ENCODE peak calls at places on chromosomes 2 and 18, in seven cellular contexts. R is SK-N-SH, J is GM12878, U is HepG2, Y is K562, Z is H1, B is GM12892. V is an unnamed sample.

GRCh38 chr18:24054130-24054529 is 39.6 kb downstream of the TTC39C start:
- DNase-seq in Z (no peak), R (no peak), B (no peak), Y (no peak), U (no peak), J (no peak), V (no peak)

GRCh38 chr2:24329700-24330099 is 30.6 kb downstream of the ITSN2 start:
- DNase-seq in U (no peak), Y (no peak), J (no peak), B (no peak), Z (no peak), R (no peak), V (no peak)

GRCh38 chr2:1864981-1865421 is 120.7 kb upstream of the PXDN start:
- DNase-seq in U (no peak), Y (no peak), R (no peak), J (no peak), B (no peak), Z (no peak), V (no peak)

GRCh38 chr2:1599301-1600085 is 144.8 kb downstream of the PXDN start:
- DNase-seq in R (no peak), Z (no peak), B (no peak), Y (no peak), J (no peak), U (no peak), V (no peak)

GRCh38 chr2:58428286-58428552 is 187.1 kb upstream of the FANCL start:
- DNase-seq in U (no peak), Y (no peak), B (no peak), J (no peak), R (no peak), Z (peak), V (peak)

GRCh38 chr2:176779917-176780316 is 432.7 kb upstream of the HNRNPA3 start:
- DNase-seq in R (no peak), J (no peak), B (no peak), Y (no peak), U (no peak), Z (no peak), V (no peak)

GRCh38 chr2:231597014-231597611 is 4.4 kb downstream of the TEX44 start:
- DNase-seq in Y (no peak), R (no peak), U (no peak), Z (no peak), B (no peak), J (peak), V (peak)

GRCh38 chr2:240464514-240465241 is 29.2 kb downstream of the GPC1 start:
- DNase-seq in R (peak), U (no peak), Z (no peak), B (no peak), J (no peak), Y (no peak), V (no peak)

GRCh38 chr2:177758591-177759371 is 313.8 kb downstream of the PDE11A start:
- DNase-seq in Z (peak), U (peak), Y (peak), R (peak), B (no peak), J (no peak), V (no peak)

GRCh38 chr2:240878341-240878936 is 9.8 kb downstream of the AGXT start:
- DNase-seq in Y (no peak), B (no peak), J (no peak), U (no peak), R (peak), Z (no peak), V (no peak)

GRCh38 chr2:134354611-134355010 is 100.7 kb downstream of the MGAT5 start:
- DNase-seq in B (no peak), J (no peak), Y (no peak), R (no peak), U (no peak), Z (no peak), V (no peak)

GRCh38 chr2:9166579-9167392 is 39.8 kb upstream of the ASAP2 start:
- DNase-seq in J (no peak), Z (no peak), B (no peak), R (no peak), Y (no peak), U (peak), V (no peak)

GRCh38 chr2:174666312-174666711 is 68.7 kb upstream of the WIPF1 start:
- DNase-seq in J (no peak), B (no peak), R (no peak), Z (no peak), Y (no peak), U (no peak), V (no peak)
- TF ChIP-seq POLR2AphosphoS5 in J (no peak), B (no peak), R (no peak), Z (no peak), Y (no peak), U (no peak), V (no peak)

GRCh38 chr2:47601518-47602015 is 181.4 kb upstream of the MSH6 start:
- DNase-seq in B (no peak), U (no peak), Y (no peak), R (no peak), Z (no peak), J (no peak), V (no peak)

GRCh38 chr2:47595115-47595514 is 187.8 kb upstream of the MSH6 start:
- DNase-seq in Y (no peak), B (no peak), U (no peak), R (no peak), J (no peak), Z (no peak), V (no peak)

GRCh38 chr2:47595690-47596089 is 187.3 kb upstream of the MSH6 start:
- DNase-seq in Y (no peak), R (no peak), B (no peak), U (no peak), Z (no peak), J (no peak), V (no peak)

GRCh38 chr2:47599171-47599570 is 183.8 kb upstream of the MSH6 start:
- DNase-seq in Y (no peak), U (no peak), J (no peak), Z (no peak), B (no peak), R (no peak), V (no peak)

DNA sequence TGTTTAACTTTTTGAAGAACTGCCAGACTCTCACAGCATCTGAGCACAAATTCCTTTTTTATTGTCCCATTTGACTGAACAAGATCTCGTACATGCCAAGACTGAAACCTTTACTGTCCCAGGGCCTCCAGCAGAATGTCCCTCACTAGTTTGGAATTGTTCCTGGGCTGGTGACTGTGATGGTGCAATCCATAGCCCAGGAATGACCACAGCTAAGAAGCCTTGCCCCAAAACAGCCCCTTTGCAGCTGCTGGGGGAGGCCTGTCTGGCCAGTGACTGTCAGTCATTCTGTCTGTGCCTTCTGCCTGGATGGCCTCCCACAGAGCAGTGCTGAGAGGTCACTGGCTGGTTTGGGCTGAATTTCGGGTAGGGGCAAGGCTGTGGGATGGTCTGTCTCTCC is 184.5 kb upstream of the MSH6 start:
- DNase-seq in R (no peak), U (no peak), B (no peak), Y (no peak), Z (no peak), J (no peak), V (no peak)
- TF ChIP-seq TAF1 in R (no peak), U (no peak), B (no peak), Y (no peak), Z (no peak), J (no peak), V (no peak)

GRCh38 chr2:159226059-159226461 is 60.4 kb downstream of the WDSUB1 start:
- DNase-seq in U (peak), Z (no peak), Y (peak), R (no peak), J (no peak), B (no peak), V (no peak)
- TF ChIP-seq POLR2AphosphoS5 in U (no peak), Z (no peak), Y (no peak), R (no peak), J (no peak), B (no peak), V (no peak)

GRCh38 chr18:48999569-48999968 is 48.8 kb upstream of the SMAD7 start:
- DNase-seq in B (no peak), U (no peak), Z (no peak), J (no peak), R (no peak), Y (no peak), V (no peak)

GRCh38 chr18:48997681-48997984 is 46.9 kb upstream of the SMAD7 start:
- DNase-seq in Y (no peak), B (no peak), J (no peak), Z (no peak), U (no peak), R (no peak), V (no peak)

GRCh38 chr18:48996901-48997463 is 46.2 kb upstream of the SMAD7 start:
- DNase-seq in R (peak), Y (no peak), J (no peak), B (no peak), U (peak), Z (no peak), V (no peak)

GRCh38 chr18:48996041-48996440 is 45.3 kb upstream of the SMAD7 start:
- DNase-seq in U (no peak), R (no peak), Z (no peak), B (no peak), Y (no peak), J (no peak), V (no peak)

GRCh38 chr18:48997985-48998831 is 47.4 kb upstream of the SMAD7 start:
- DNase-seq in R (peak), Z (peak), B (no peak), Y (peak), U (peak), J (no peak), V (no peak)
- TF ChIP-seq TAF1 in R (peak), Z (no peak), B (no peak), Y (no peak), U (no peak), J (no peak), V (no peak)

DNA sequence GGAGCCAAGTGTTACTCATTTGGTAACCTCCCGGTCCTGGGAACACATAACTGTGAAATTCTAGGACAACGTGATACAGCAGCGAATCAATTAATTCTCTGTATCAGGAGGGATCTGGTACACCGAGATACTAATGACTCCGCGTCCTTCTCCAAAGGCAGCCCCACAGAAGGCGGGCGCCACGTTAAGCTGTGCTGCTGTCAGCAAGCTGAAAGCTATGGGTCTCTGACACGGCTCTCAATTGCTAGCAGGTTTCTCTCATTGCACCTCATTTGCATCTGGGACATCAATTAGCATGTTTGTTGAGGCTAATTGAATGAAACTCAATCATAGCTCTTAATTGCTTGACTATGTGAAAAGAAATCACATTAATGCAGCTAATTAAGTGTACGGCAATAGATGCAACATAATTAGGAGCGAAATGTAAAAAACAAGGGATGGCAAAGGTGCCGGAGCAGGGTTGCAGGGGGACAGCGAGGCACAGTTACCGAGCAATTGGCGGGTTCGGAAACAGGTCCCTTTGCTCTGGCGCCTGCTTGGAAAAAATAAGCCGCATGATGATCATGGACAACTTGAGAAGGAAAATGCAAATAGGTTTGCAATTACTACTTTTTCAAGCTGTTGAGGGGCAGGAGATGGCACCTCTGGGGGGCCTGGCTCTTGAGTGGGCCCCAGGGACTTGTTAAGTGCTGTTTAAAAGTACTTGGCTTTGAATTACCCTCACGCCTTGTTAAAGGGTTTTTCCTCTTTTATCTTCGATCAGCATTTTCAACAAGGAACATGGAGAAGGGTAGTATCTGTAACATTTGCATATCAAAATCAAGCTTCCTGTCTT is 264.2 kb downstream of the GBX2 start:
- DNase-seq in J (no peak), U (no peak), Y (no peak), B (no peak), R (no peak), Z (no peak), V (no peak)
- TF ChIP-seq POLR2AphosphoS5 in J (no peak), U (no peak), Y (no peak), B (no peak), R (no peak), Z (no peak), V (no peak)

GRCh38 chr18:32455346-32455745 is 15.3 kb downstream of the GAREM1 start:
- DNase-seq in Z (no peak), R (no peak), J (no peak), Y (no peak), U (no peak), B (no peak), V (no peak)
- TF ChIP-seq TAF1 in Z (no peak), R (no peak), J (no peak), Y (no peak), U (no peak), B (no peak), V (no peak)

GRCh38 chr2:237819231-237819630 is 20.7 kb downstream of the RBM44 start:
- DNase-seq in Z (no peak), Y (no peak), R (no peak), J (no peak), B (no peak), U (no peak), V (no peak)
- TF ChIP-seq POLR2AphosphoS5 in Z (no peak), Y (no peak), R (no peak), J (no peak), B (no peak), U (no peak), V (no peak)

GRCh38 chr2:72915907-72916742 is 1.2 kb upstream of the EMX1 start:
- DNase-seq in Y (peak), Z (no peak), U (peak), J (no peak), R (peak), B (peak), V (no peak)

GRCh38 chr2:72917875-72918660 is 749 bp downstream of the EMX1 start:
- DNase-seq in Z (no peak), J (no peak), U (no peak), B (no peak), R (peak), Y (no peak), V (no peak)

GRCh38 chr2:72916743-72917137 is 579 bp upstream of the EMX1 start:
- DNase-seq in B (no peak), Y (no peak), Z (no peak), U (no peak), J (no peak), R (peak), V (no peak)

GRCh38 chr2:72915076-72915906 is 2.0 kb upstream of the EMX1 start:
- DNase-seq in B (no peak), U (no peak), R (peak), Y (no peak), J (no peak), Z (no peak), V (no peak)

GRCh38 chr2:72917138-72917874 is at the start of gene EMX1:
- DNase-seq in U (peak), B (peak), J (no peak), Z (no peak), Y (peak), R (peak), V (no peak)
- TF ChIP-seq TAF1 in U (no peak), B (no peak), J (no peak), Z (no peak), Y (no peak), R (no peak), V (no peak)

GRCh38 chr2:130375291-130376266 is 19.7 kb downstream of the PTPN18 start:
- DNase-seq in J (no peak), R (no peak), B (no peak), U (no peak), Y (no peak), Z (no peak), V (no peak)

GRCh38 chr2:130378206-130378897 is 22.5 kb downstream of the PTPN18 start:
- DNase-seq in R (no peak), B (no peak), U (no peak), Z (no peak), Y (peak), J (no peak), V (no peak)

GRCh38 chr2:130377491-130377890 is 21.6 kb downstream of the PTPN18 start:
- DNase-seq in U (no peak), R (no peak), Z (no peak), J (no peak), Y (no peak), B (no peak), V (no peak)

GRCh38 chr2:130374587-130375290 is 18.9 kb downstream of the PTPN18 start:
- DNase-seq in Z (no peak), B (no peak), U (no peak), Y (peak), J (no peak), R (no peak), V (no peak)

DNA sequence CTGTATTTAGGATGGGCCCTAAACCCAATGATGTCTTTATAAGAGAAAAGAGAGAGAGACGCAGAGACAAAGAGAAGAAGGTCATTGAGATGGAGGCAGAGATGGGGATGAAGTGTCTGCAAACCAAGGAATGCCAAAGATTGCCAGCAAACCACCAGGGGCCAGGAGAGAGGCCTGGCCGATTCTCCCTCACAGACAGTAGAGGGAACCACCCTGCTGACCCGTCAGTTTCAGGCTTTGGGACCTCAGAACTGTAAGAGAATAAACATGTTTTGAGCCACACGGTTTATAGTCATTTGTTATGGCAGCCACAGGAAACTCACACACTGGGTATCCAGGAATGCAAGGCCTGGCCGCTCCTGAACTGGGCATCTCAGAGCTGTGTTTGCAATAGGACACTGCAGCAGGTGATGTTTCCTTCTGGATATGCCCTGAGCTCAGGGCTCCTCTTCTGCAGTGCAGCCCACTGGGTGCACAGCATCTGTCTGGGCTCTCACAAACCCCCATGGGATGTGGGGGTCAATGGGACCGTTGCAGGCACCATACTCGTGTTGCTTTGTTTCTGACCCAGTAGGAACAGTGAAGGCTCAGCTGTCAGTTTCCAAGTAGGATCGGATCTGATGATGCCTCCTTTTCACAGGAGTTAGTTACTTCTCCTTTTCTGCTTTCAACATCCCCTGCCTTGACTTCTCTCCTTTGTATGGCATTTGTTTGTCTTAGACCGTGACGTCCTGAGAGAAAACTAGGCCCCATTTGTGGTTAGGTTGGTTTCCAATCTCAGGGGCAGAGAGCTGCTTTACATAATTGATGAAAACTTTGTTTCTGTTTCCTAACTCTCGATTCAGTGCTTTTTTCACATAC is 20.8 kb downstream of the PTPN18 start:
- DNase-seq in J (peak), Z (no peak), B (no peak), R (no peak), Y (no peak), U (peak), V (no peak)
- TF ChIP-seq POLR2AphosphoS5 in J (no peak), Z (no peak), B (no peak), R (no peak), Y (no peak), U (no peak), V (no peak)

V was measured in GM12891.